ENCODE peak calls at places on chromosomes 3 and 15, in eight cellular contexts. P is DMS 273 treated with DMSO at 0.1 percent for 48 hours, A is posterior vena cava, J is neuronal stem cell, L is GM12892, X is AG09319, D is NCI-H1048, U is anterior cingulate cortex. V is an unnamed sample.

GRCh38 chr15:67175643-67176071 is 78.8 kb downstream of the AAGAB start:
- DNase-seq in P (no peak), A (peak; percentile 85), J (no peak), L (no peak), X (peak; percentile 52), D (no peak), U (no peak), V (no peak)

GRCh38 chr3:112349557-112349956 is 16.6 kb downstream of the CD200 start:
- DNase-seq in P (no peak), A (no peak), J (no peak), L (no peak), X (no peak), D (no peak), U (no peak), V (no peak)

GRCh38 chr3:128328546-128329458 is 137.9 kb downstream of the DNAJB8 start:
- DNase-seq in P (no peak), A (peak; percentile 73), J (no peak), L (no peak), X (no peak), D (no peak), U (no peak), V (no peak)

GRCh38 chr15:95603802-95604201 is 726.7 kb upstream of the NR2F2 start:
- DNase-seq in P (no peak), A (no peak), J (no peak), L (no peak), X (no peak), D (no peak), U (no peak), V (no peak)

GRCh38 chr3:24690777-24691176 is 196.1 kb upstream of the THRB start:
- DNase-seq in P (no peak), A (no peak), J (no peak), L (no peak), X (no peak), D (no peak), U (no peak), V (no peak)

GRCh38 chr3:51384145-51384729 is 854 bp upstream of the MANF start:
- DNase-seq in P (no peak), A (peak; percentile 88), J (no peak), L (peak; percentile 47), X (no peak), D (no peak), U (no peak), V (no peak)

GRCh38 chr3:27669505-27670085 is 52.5 kb downstream of the EOMES start:
- DNase-seq in P (no peak), A (no peak), J (no peak), L (no peak), X (no peak), D (no peak), U (no peak), V (no peak)

GRCh38 chr3:193960485-193961172 is 175.3 kb upstream of the HES1 start:
- DNase-seq in P (no peak), A (no peak), J (no peak), L (no peak), X (no peak), D (no peak), U (peak; percentile 57), V (no peak)

GRCh38 chr15:25170113-25170731 is 215.4 kb downstream of the SNRPN start:
- DNase-seq in P (no peak), A (peak; percentile 70), J (no peak), L (no peak), X (no peak), D (no peak), U (no peak), V (no peak)

GRCh38 chr3:128727485-128727884 is 1.5 kb downstream of the RAB7A start:
- DNase-seq in P (no peak), A (peak; percentile 36), J (no peak), L (no peak), X (no peak), D (no peak), U (no peak), V (no peak)

GRCh38 chr3:59327324-59327939 is 277.6 kb upstream of the CFAP20DC start:
- DNase-seq in P (no peak), A (no peak), J (peak; percentile 61), L (no peak), X (no peak), D (no peak), U (no peak), V (no peak)

GRCh38 chr3:114223146-114223545 is 14.2 kb downstream of the ZNF80 start:
- DNase-seq in P (no peak), A (no peak), J (no peak), L (no peak), X (no peak), D (no peak), U (no peak), V (no peak)

GRCh38 chr3:182309120-182309519 is 484.2 kb upstream of the ATP11B start:
- DNase-seq in P (no peak), A (no peak), J (no peak), L (no peak), X (no peak), D (no peak), U (no peak), V (no peak)

GRCh38 chr15:86829251-86829650 is 749.6 kb downstream of the AGBL1 start:
- DNase-seq in P (no peak), A (no peak), J (no peak), L (no peak), X (no peak), D (no peak), U (no peak), V (no peak)

GRCh38 chr15:78291052-78291451 is 8.4 kb downstream of the SKIC8 start:
- DNase-seq in P (no peak), A (no peak), J (no peak), L (no peak), X (no peak), D (no peak), U (no peak), V (no peak)

GRCh38 chr3:191382661-191383060 is 52.3 kb upstream of the UTS2B start:
- DNase-seq in P (no peak), A (no peak), J (no peak), L (no peak), X (no peak), D (no peak), U (no peak), V (no peak)

GRCh38 chr3:46716461-46717441 is 918 bp downstream of the PRSS50 start:
- DNase-seq in P (no peak), A (peak; percentile 26), J (no peak), L (no peak), X (no peak), D (no peak), U (no peak), V (no peak)

GRCh38 chr15:35818846-35819245 is 272.9 kb upstream of the DPH6 start:
- DNase-seq in P (no peak), A (no peak), J (no peak), L (no peak), X (no peak), D (no peak), U (no peak), V (no peak)

GRCh38 chr15:95825672-95826387 is 504.7 kb upstream of the NR2F2 start:
- DNase-seq in P (no peak), A (no peak), J (no peak), L (no peak), X (no peak), D (no peak), U (no peak), V (no peak)

GRCh38 chr3:144496116-144496835 is 524.7 kb downstream of the DIPK2A start:
- DNase-seq in P (no peak), A (no peak), J (no peak), L (no peak), X (no peak), D (no peak), U (peak; percentile 12), V (no peak)

GRCh38 chr3:62667714-62668113 is 207.5 kb downstream of the CADPS start:
- DNase-seq in P (no peak), A (no peak), J (no peak), L (no peak), X (no peak), D (no peak), U (no peak), V (no peak)

GRCh38 chr3:123421353-123422174 is 27.3 kb downstream of the ADCY5 start:
- DNase-seq in P (no peak), A (no peak), J (no peak), L (no peak), X (no peak), D (no peak), U (peak; percentile 45), V (no peak)

GRCh38 chr3:46935168-46935858 is 41.2 kb downstream of the CCDC12 start:
- DNase-seq in P (no peak), A (peak; percentile 94), J (peak; percentile 67), L (no peak), X (peak; percentile 81), D (no peak), U (peak; percentile 38), V (no peak)

GRCh38 chr3:24263069-24263668 is 231.5 kb downstream of the THRB start:
- DNase-seq in P (no peak), A (no peak), J (no peak), L (no peak), X (no peak), D (no peak), U (no peak), V (no peak)

GRCh38 chr15:81296673-81297072 is 27.3 kb downstream of the STARD5 start:
- DNase-seq in P (no peak), A (no peak), J (no peak), L (peak; percentile 43), X (no peak), D (no peak), U (no peak), V (peak; percentile 87)

GRCh38 chr15:41917767-41918430 is 24.0 kb upstream of the SPTBN5 start:
- DNase-seq in P (no peak), A (peak; percentile 73), J (no peak), L (no peak), X (no peak), D (no peak), U (no peak), V (no peak)

GRCh38 chr3:46908986-46909534 is 31.5 kb downstream of the PTH1R start:
- DNase-seq in P (no peak), A (peak; percentile 84), J (no peak), L (no peak), X (no peak), D (no peak), U (no peak), V (no peak)

GRCh38 chr3:171001250-171001893 is 25.1 kb downstream of the SLC2A2 start:
- DNase-seq in P (no peak), A (no peak), J (no peak), L (no peak), X (no peak), D (no peak), U (no peak), V (no peak)

GRCh38 chr3:127791221-127791913 is 30.9 kb downstream of the MGLL start:
- DNase-seq in P (peak; percentile 74), A (no peak), J (no peak), L (peak; percentile 61), X (peak; percentile 70), D (no peak), U (no peak), V (no peak)

V was measured in stimulated activated naive CD4-positive, alpha-beta T cell.